ENCODE peak calls at places on chromosome 7, in four cellular contexts. One of them, this sample, is unnamed.

GRCh38 chr7:103781409-103781808 is 208.0 kb downstream of the RELN start:
- DNase-seq in H1: no peak
- DNase-seq in H9: no peak
- DNase-seq in mesendoderm: no peak
- DNase-seq in this sample: no peak

GRCh38 chr7:1401011-1401410 is 58.3 kb downstream of the MICALL2 start:
- DNase-seq in H9: no peak
- DNase-seq in H1: no peak
- DNase-seq in mesendoderm: peak
- DNase-seq in this sample: no peak

GRCh38 chr7:124101173-124101768 is 68.4 kb upstream of the TMEM229A start:
- DNase-seq in H1: no peak
- DNase-seq in H9: no peak
- DNase-seq in mesendoderm: peak
- DNase-seq in this sample: peak

GRCh38 chr7:118918556-118918955 is 694.1 kb downstream of the ANKRD7 start:
- DNase-seq in H9: no peak
- DNase-seq in mesendoderm: peak
- DNase-seq in H1: no peak
- DNase-seq in this sample: peak

GRCh38 chr7:127831312-127832212 is 179.6 kb downstream of the SND1 start:
- DNase-seq in H1: no peak
- DNase-seq in mesendoderm: no peak
- DNase-seq in H9: no peak
- DNase-seq in this sample: no peak

GRCh38 chr7:117781707-117782106 is 91.5 kb downstream of the CTTNBP2 start:
- DNase-seq in mesendoderm: peak
- DNase-seq in H9: no peak
- DNase-seq in H1: no peak
- DNase-seq in this sample: peak

GRCh38 chr7:82319674-82320118 is 123.9 kb downstream of the CACNA2D1 start:
- DNase-seq in H9: no peak
- DNase-seq in H1: no peak
- DNase-seq in mesendoderm: peak
- DNase-seq in this sample: peak

GRCh38 chr7:12706900-12707536 is 19.6 kb downstream of the ARL4A start:
- DNase-seq in H1: no peak
- DNase-seq in mesendoderm: no peak
- DNase-seq in H9: no peak
- DNase-seq in this sample: peak

GRCh38 chr7:71987200-71987767 is 424.9 kb downstream of the CALN1 start:
- DNase-seq in H9: no peak
- DNase-seq in H1: no peak
- DNase-seq in mesendoderm: peak
- DNase-seq in this sample: no peak

GRCh38 chr7:158549176-158549833 is 38.3 kb downstream of the PTPRN2 start:
- DNase-seq in mesendoderm: peak
- DNase-seq in H9: peak
- DNase-seq in H1: no peak
- DNase-seq in this sample: no peak

GRCh38 chr7:87853237-87853864 is 22.8 kb downstream of the SLC25A40 start:
- DNase-seq in H9: no peak
- DNase-seq in mesendoderm: no peak
- DNase-seq in H1: no peak
- DNase-seq in this sample: peak

GRCh38 chr7:17822557-17823173 is 117.6 kb downstream of the SNX13 start:
- DNase-seq in H9: no peak
- DNase-seq in H1: no peak
- DNase-seq in mesendoderm: no peak
- DNase-seq in this sample: no peak

GRCh38 chr7:101784275-101785127 is 32.9 kb upstream of the CUX1 start:
- DNase-seq in mesendoderm: no peak
- DNase-seq in H1: no peak
- DNase-seq in H9: no peak
- DNase-seq in this sample: no peak

GRCh38 chr7:31986878-31987518 is 83.2 kb downstream of the PDE1C start:
- DNase-seq in mesendoderm: no peak
- DNase-seq in H1: no peak
- DNase-seq in H9: no peak
- DNase-seq in this sample: peak

GRCh38 chr7:40057292-40057691 is 77.1 kb downstream of the MPLKIP start:
- DNase-seq in H1: no peak
- DNase-seq in H9: no peak
- DNase-seq in mesendoderm: no peak
- DNase-seq in this sample: peak

GRCh38 chr7:158357106-158357897 is 230.3 kb downstream of the PTPRN2 start:
- DNase-seq in mesendoderm: no peak
- DNase-seq in H9: no peak
- DNase-seq in H1: peak
- DNase-seq in this sample: no peak

GRCh38 chr7:31066516-31067130 is 14.5 kb downstream of the ADCYAP1R1 start:
- DNase-seq in H1: no peak
- DNase-seq in H9: no peak
- DNase-seq in mesendoderm: no peak
- DNase-seq in this sample: no peak

GRCh38 chr7:28041508-28042314 is 138.9 kb downstream of the JAZF1 start:
- DNase-seq in mesendoderm: no peak
- DNase-seq in H9: no peak
- DNase-seq in H1: no peak
- DNase-seq in this sample: peak

GRCh38 chr7:132251327-132251659 is 325.0 kb downstream of the PLXNA4 start:
- DNase-seq in H9: peak
- DNase-seq in mesendoderm: peak
- DNase-seq in H1: no peak
- DNase-seq in this sample: no peak

GRCh38 chr7:55436457-55436856 is 71.3 kb downstream of the LANCL2 start:
- DNase-seq in H1: no peak
- DNase-seq in mesendoderm: no peak
- DNase-seq in H9: no peak
- DNase-seq in this sample: no peak

GRCh38 chr7:26667514-26668133 is 196.8 kb downstream of the SKAP2 start:
- DNase-seq in H9: peak
- DNase-seq in H1: no peak
- DNase-seq in mesendoderm: peak
- DNase-seq in this sample: peak

GRCh38 chr7:28695300-28696261 is 262.5 kb downstream of the TRIL start:
- DNase-seq in H9: no peak
- DNase-seq in mesendoderm: no peak
- DNase-seq in H1: no peak
- DNase-seq in this sample: peak

GRCh38 chr7:38855867-38856266 is 53.1 kb downstream of the VPS41 start:
- DNase-seq in H1: no peak
- DNase-seq in mesendoderm: peak
- DNase-seq in H9: no peak
- DNase-seq in this sample: no peak

GRCh38 chr7:103573479-103574058 is 127.6 kb upstream of the SLC26A5 start:
- DNase-seq in H9: no peak
- DNase-seq in mesendoderm: peak
- DNase-seq in H1: no peak
- DNase-seq in this sample: peak

GRCh38 chr7:5429253-5429856 is 5.7 kb upstream of the TNRC18 start:
- DNase-seq in mesendoderm: peak
- DNase-seq in H9: peak
- DNase-seq in H1: peak
- DNase-seq in this sample: peak

GRCh38 chr7:158816995-158817394 is 12.3 kb downstream of the ESYT2 start:
- DNase-seq in mesendoderm: peak
- DNase-seq in H9: no peak
- DNase-seq in H1: no peak
- DNase-seq in this sample: no peak

GRCh38 chr7:70893422-70893821 is 238.5 kb upstream of the GALNT17 start:
- DNase-seq in H1: no peak
- DNase-seq in mesendoderm: no peak
- DNase-seq in H9: peak
- DNase-seq in this sample: no peak

GRCh38 chr7:1673581-1674102 is 3.6 kb downstream of the ELFN1 start:
- DNase-seq in H1: peak
- DNase-seq in H9: no peak
- DNase-seq in mesendoderm: no peak
- DNase-seq in this sample: no peak

GRCh38 chr7:25859412-25859704 is 292.6 kb upstream of the NFE2L3 start:
- DNase-seq in mesendoderm: no peak
- DNase-seq in H1: peak
- DNase-seq in H9: no peak
- DNase-seq in this sample: no peak

GRCh38 chr7:109616551-109617069 is 1046.9 kb downstream of the DNAJB9 start:
- DNase-seq in H1: no peak
- DNase-seq in mesendoderm: no peak
- DNase-seq in H9: no peak
- DNase-seq in this sample: no peak

GRCh38 chr7:82164813-82165212 is 278.8 kb downstream of the CACNA2D1 start:
- DNase-seq in H9: no peak
- DNase-seq in mesendoderm: peak
- DNase-seq in H1: no peak
- DNase-seq in this sample: peak

GRCh38 chr7:111137296-111138195 is 46.6 kb downstream of the LRRN3 start:
- DNase-seq in H9: no peak
- DNase-seq in mesendoderm: peak
- DNase-seq in H1: no peak
- DNase-seq in this sample: peak

GRCh38 chr7:66720571-66720970 is 20.0 kb upstream of the RABGEF1 start:
- DNase-seq in H1: no peak
- DNase-seq in mesendoderm: no peak
- DNase-seq in H9: no peak
- DNase-seq in this sample: no peak

GRCh38 chr7:122054393-122054792 is 89.7 kb downstream of the AASS start:
- DNase-seq in mesendoderm: no peak
- DNase-seq in H9: no peak
- DNase-seq in H1: no peak
- DNase-seq in this sample: no peak

GRCh38 chr7:98982686-98983085 is 104.4 kb downstream of the TRRAP start:
- DNase-seq in H9: no peak
- DNase-seq in mesendoderm: no peak
- DNase-seq in H1: no peak
- DNase-seq in this sample: no peak

GRCh38 chr7:98985945-98986344 is 107.6 kb downstream of the TRRAP start:
- DNase-seq in H9: no peak
- DNase-seq in mesendoderm: no peak
- DNase-seq in H1: no peak
- DNase-seq in this sample: no peak

GRCh38 chr7:98988641-98989040 is 110.3 kb downstream of the TRRAP start:
- DNase-seq in mesendoderm: no peak
- DNase-seq in H9: no peak
- DNase-seq in H1: no peak
- DNase-seq in this sample: no peak

GRCh38 chr7:98981701-98982100 is 103.4 kb downstream of the TRRAP start:
- DNase-seq in mesendoderm: no peak
- DNase-seq in H9: no peak
- DNase-seq in H1: no peak
- DNase-seq in this sample: no peak

DNA sequence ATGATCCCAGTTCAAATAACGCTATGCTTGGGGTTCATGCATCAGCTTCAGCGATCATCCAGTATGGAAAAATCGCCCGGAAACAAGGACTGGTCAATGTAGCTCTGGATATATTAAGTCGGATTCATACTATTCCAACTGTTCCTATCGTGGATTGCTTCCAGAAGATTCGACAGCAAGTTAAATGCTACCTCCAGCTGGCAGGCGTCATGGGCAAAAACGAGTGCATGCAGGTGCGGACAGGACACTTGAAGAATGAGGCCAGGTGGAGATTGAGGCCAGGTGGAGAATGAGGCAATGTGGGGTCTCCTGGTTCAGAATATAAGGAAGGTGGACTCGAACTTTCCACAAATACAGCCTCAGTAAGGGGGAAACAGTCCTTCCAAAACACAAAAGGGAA is 105.8 kb downstream of the TRRAP start:
- DNase-seq in mesendoderm: no peak
- DNase-seq in H9: no peak
- DNase-seq in H1: no peak
- DNase-seq in this sample: no peak
- H3K56ac ChIP-seq in mesendoderm: no peak
- H3K56ac ChIP-seq in H9: no peak
- H3K56ac ChIP-seq in H1: no peak
- H3K56ac ChIP-seq in this sample: no peak

DNA sequence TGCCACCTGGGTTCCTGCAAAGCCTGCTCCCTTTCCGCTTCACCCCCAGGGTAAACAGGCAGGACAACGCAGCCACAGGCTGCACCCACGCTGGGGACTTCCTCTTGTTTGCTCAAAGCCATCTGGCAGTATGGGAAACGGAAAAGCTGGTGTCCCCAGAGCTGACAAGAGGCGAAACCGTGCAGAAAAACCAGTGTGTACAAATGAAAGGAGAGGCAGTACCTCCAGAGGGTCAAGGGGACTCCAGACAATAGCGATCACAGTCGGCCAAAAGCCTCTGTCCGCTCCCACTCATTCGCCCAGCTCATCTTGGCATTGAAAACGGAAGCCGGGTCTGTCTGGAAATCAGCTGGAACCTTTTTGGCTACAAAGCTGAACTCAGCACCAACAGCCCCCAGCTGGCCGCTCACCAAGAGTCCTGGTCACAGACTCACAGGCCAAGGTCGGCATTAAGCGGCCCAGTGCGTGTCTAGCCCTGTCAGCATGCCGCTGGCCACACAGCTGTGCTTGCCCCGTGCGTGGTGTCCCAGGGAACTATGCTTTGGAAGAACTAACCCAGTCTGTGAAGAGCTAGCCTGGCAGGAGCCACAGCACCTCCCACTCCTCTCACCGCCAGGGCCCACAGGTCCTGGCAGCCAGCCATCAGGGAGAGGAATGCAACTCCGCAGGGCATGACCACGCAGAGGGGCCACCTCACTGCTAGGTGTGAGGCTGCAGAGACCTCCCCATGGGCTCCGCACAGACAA is 10.4 kb downstream of the TNS3 start:
- DNase-seq in H9: no peak
- DNase-seq in mesendoderm: peak
- DNase-seq in H1: no peak
- DNase-seq in this sample: peak
- H3K56ac ChIP-seq in H9: no peak
- H3K56ac ChIP-seq in mesendoderm: no peak
- H3K56ac ChIP-seq in H1: no peak
- H3K56ac ChIP-seq in this sample: peak

DNA sequence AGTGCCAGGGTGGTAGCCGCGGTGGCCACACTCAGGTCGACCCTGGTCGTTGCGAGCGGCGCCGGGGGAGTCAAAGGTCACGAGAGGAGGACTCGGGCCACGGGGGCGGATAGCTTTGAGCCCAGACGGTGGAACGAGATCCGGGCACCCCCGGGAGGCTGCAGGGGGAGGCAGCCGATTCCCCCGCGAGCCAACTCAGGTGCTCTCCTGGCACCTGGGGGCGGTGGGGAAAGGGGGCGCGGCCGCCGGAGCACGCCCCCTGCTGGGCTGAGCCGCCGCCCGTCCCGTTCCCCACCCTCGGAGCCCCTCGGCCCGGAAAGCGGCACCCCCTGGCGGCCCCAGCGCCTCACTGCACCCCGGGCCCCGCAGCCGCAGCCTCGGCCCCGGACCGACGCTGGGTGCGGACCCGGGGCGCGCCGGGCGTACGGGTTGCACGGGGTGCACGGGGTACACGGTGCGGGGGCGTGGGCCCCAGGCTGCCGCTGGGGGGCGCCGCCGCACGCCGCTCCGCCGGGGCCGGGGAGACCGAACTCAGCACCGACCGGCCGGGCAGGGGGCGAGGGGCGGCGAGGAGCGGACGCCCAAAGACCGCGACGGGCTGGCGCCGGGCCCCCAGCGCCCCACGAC is 513 bp upstream of the NYAP1 start:
- DNase-seq in H9: peak
- DNase-seq in mesendoderm: peak
- DNase-seq in H1: peak
- DNase-seq in this sample: peak
- H3K56ac ChIP-seq in H9: no peak
- H3K56ac ChIP-seq in mesendoderm: peak
- H3K56ac ChIP-seq in H1: no peak
- H3K56ac ChIP-seq in this sample: no peak

GRCh38 chr7:139658919-139659675 is 118.7 kb downstream of the HIPK2 start:
- DNase-seq in mesendoderm: no peak
- DNase-seq in H1: no peak
- DNase-seq in H9: no peak
- DNase-seq in this sample: no peak
- H3K56ac ChIP-seq in mesendoderm: peak
- H3K56ac ChIP-seq in H1: no peak
- H3K56ac ChIP-seq in H9: no peak
- H3K56ac ChIP-seq in this sample: no peak

This sample was measured in IMR-90.